ENCODE peak calls at places on chromosomes 13 and 19, in six cellular contexts. One of them, this sample, is unnamed.

GRCh38 chr19:39631178-39631577 is 24.5 kb upstream of the LGALS16 start:
- DNase-seq in AG09309: no peak
- DNase-seq in Peyer's patch: no peak
- DNase-seq in foreskin keratinocyte: peak
- DNase-seq in IMR-90: no peak
- DNase-seq in right lobe of liver: no peak
- DNase-seq in this sample: no peak

GRCh38 chr19:35596366-35596999 is 10.5 kb downstream of the PMIS2 start:
- DNase-seq in AG09309: no peak
- DNase-seq in Peyer's patch: no peak
- DNase-seq in foreskin keratinocyte: no peak
- DNase-seq in IMR-90: no peak
- DNase-seq in right lobe of liver: no peak
- DNase-seq in this sample: no peak

GRCh38 chr19:3106509-3107141 is 12.5 kb downstream of the GNA11 start:
- DNase-seq in AG09309: no peak
- DNase-seq in Peyer's patch: no peak
- DNase-seq in foreskin keratinocyte: no peak
- DNase-seq in IMR-90: no peak
- DNase-seq in right lobe of liver: no peak
- DNase-seq in this sample: no peak

GRCh38 chr19:53906211-53907192 is 2.6 kb upstream of the CACNG7 start:
- DNase-seq in AG09309: no peak
- DNase-seq in Peyer's patch: peak
- DNase-seq in foreskin keratinocyte: no peak
- DNase-seq in IMR-90: no peak
- DNase-seq in right lobe of liver: peak
- DNase-seq in this sample: peak

GRCh38 chr13:94249512-94249911 is 230.0 kb downstream of the DCT start:
- DNase-seq in AG09309: peak
- DNase-seq in Peyer's patch: no peak
- DNase-seq in foreskin keratinocyte: peak
- DNase-seq in IMR-90: peak
- DNase-seq in right lobe of liver: no peak
- DNase-seq in this sample: no peak

GRCh38 chr13:33441015-33441414 is 155.5 kb upstream of the STARD13 start:
- DNase-seq in AG09309: no peak
- DNase-seq in Peyer's patch: no peak
- DNase-seq in foreskin keratinocyte: peak
- DNase-seq in IMR-90: peak
- DNase-seq in right lobe of liver: no peak
- DNase-seq in this sample: no peak

GRCh38 chr19:12872941-12873890 is 8.0 kb downstream of the DNASE2 start:
- DNase-seq in AG09309: no peak
- DNase-seq in Peyer's patch: peak
- DNase-seq in foreskin keratinocyte: peak
- DNase-seq in IMR-90: peak
- DNase-seq in right lobe of liver: peak
- DNase-seq in this sample: peak

GRCh38 chr19:45027371-45027770 is 11.5 kb upstream of the CLASRP start:
- DNase-seq in AG09309: no peak
- DNase-seq in Peyer's patch: no peak
- DNase-seq in foreskin keratinocyte: no peak
- DNase-seq in IMR-90: no peak
- DNase-seq in right lobe of liver: no peak
- DNase-seq in this sample: no peak

GRCh38 chr19:51882518-51882917 is 5.2 kb downstream of the ZNF577 start:
- DNase-seq in AG09309: no peak
- DNase-seq in Peyer's patch: no peak
- DNase-seq in foreskin keratinocyte: no peak
- DNase-seq in IMR-90: no peak
- DNase-seq in right lobe of liver: no peak
- DNase-seq in this sample: no peak

GRCh38 chr13:60078226-60078625 is 85.5 kb downstream of the DIAPH3 start:
- DNase-seq in AG09309: no peak
- DNase-seq in Peyer's patch: no peak
- DNase-seq in foreskin keratinocyte: peak
- DNase-seq in IMR-90: no peak
- DNase-seq in right lobe of liver: no peak
- DNase-seq in this sample: no peak

GRCh38 chr13:95155093-95155492 is 146.2 kb downstream of the ABCC4 start:
- DNase-seq in AG09309: no peak
- DNase-seq in Peyer's patch: no peak
- DNase-seq in foreskin keratinocyte: peak
- DNase-seq in IMR-90: no peak
- DNase-seq in right lobe of liver: no peak
- DNase-seq in this sample: no peak

GRCh38 chr13:98622926-98623325 is 46.0 kb upstream of the STK24 start:
- DNase-seq in AG09309: no peak
- DNase-seq in Peyer's patch: no peak
- DNase-seq in foreskin keratinocyte: no peak
- DNase-seq in IMR-90: no peak
- DNase-seq in right lobe of liver: no peak
- DNase-seq in this sample: no peak

GRCh38 chr13:99968521-99969367 is 2.8 kb downstream of the ZIC5 start:
- DNase-seq in AG09309: no peak
- DNase-seq in Peyer's patch: peak
- DNase-seq in foreskin keratinocyte: no peak
- DNase-seq in IMR-90: no peak
- DNase-seq in right lobe of liver: no peak
- DNase-seq in this sample: no peak

GRCh38 chr19:37079238-37079637 is 1.0 kb downstream of the ZNF420 start:
- DNase-seq in AG09309: no peak
- DNase-seq in Peyer's patch: no peak
- DNase-seq in foreskin keratinocyte: peak
- DNase-seq in IMR-90: no peak
- DNase-seq in right lobe of liver: no peak
- DNase-seq in this sample: no peak

GRCh38 chr19:3129112-3129511 is 6.7 kb upstream of the GNA15 start:
- DNase-seq in AG09309: peak
- DNase-seq in Peyer's patch: no peak
- DNase-seq in foreskin keratinocyte: peak
- DNase-seq in IMR-90: peak
- DNase-seq in right lobe of liver: no peak
- DNase-seq in this sample: no peak

GRCh38 chr13:31588923-31589322 is 150.4 kb upstream of the RXFP2 start:
- DNase-seq in AG09309: no peak
- DNase-seq in Peyer's patch: no peak
- DNase-seq in foreskin keratinocyte: no peak
- DNase-seq in IMR-90: no peak
- DNase-seq in right lobe of liver: no peak
- DNase-seq in this sample: no peak

GRCh38 chr19:40286674-40287421 is 1.7 kb upstream of the AKT2 start:
- DNase-seq in AG09309: no peak
- DNase-seq in Peyer's patch: no peak
- DNase-seq in foreskin keratinocyte: no peak
- DNase-seq in IMR-90: no peak
- DNase-seq in right lobe of liver: no peak
- DNase-seq in this sample: no peak

GRCh38 chr13:30685320-30685859 is 50.0 kb upstream of the ALOX5AP start:
- DNase-seq in AG09309: no peak
- DNase-seq in Peyer's patch: no peak
- DNase-seq in foreskin keratinocyte: no peak
- DNase-seq in IMR-90: no peak
- DNase-seq in right lobe of liver: no peak
- DNase-seq in this sample: no peak

GRCh38 chr13:101522607-101523006 is 70.1 kb downstream of the ITGBL1 start:
- DNase-seq in AG09309: no peak
- DNase-seq in Peyer's patch: no peak
- DNase-seq in foreskin keratinocyte: no peak
- DNase-seq in IMR-90: no peak
- DNase-seq in right lobe of liver: no peak
- DNase-seq in this sample: no peak

GRCh38 chr13:32987462-32987861 is 28.8 kb upstream of the KL start:
- DNase-seq in AG09309: no peak
- DNase-seq in Peyer's patch: no peak
- DNase-seq in foreskin keratinocyte: no peak
- DNase-seq in IMR-90: no peak
- DNase-seq in right lobe of liver: no peak
- DNase-seq in this sample: no peak

GRCh38 chr19:30634431-30634830 is 262.2 kb downstream of the ZNF536 start:
- DNase-seq in AG09309: no peak
- DNase-seq in Peyer's patch: no peak
- DNase-seq in foreskin keratinocyte: no peak
- DNase-seq in IMR-90: no peak
- DNase-seq in right lobe of liver: no peak
- DNase-seq in this sample: no peak

GRCh38 chr13:25932353-25932752 is 119.5 kb downstream of the SHISA2 start:
- DNase-seq in AG09309: no peak
- DNase-seq in Peyer's patch: no peak
- DNase-seq in foreskin keratinocyte: no peak
- DNase-seq in IMR-90: no peak
- DNase-seq in right lobe of liver: no peak
- DNase-seq in this sample: no peak

GRCh38 chr13:23679214-23679613 is 109.0 kb downstream of the TNFRSF19 start:
- DNase-seq in AG09309: no peak
- DNase-seq in Peyer's patch: no peak
- DNase-seq in foreskin keratinocyte: peak
- DNase-seq in IMR-90: peak
- DNase-seq in right lobe of liver: no peak
- DNase-seq in this sample: no peak

GRCh38 chr19:4051175-4052101 is 15.3 kb downstream of the ZBTB7A start:
- DNase-seq in AG09309: no peak
- DNase-seq in Peyer's patch: peak
- DNase-seq in foreskin keratinocyte: peak
- DNase-seq in IMR-90: peak
- DNase-seq in right lobe of liver: peak
- DNase-seq in this sample: no peak

GRCh38 chr13:32790731-32791130 is 204.5 kb downstream of the PDS5B start:
- DNase-seq in AG09309: no peak
- DNase-seq in Peyer's patch: no peak
- DNase-seq in foreskin keratinocyte: no peak
- DNase-seq in IMR-90: no peak
- DNase-seq in right lobe of liver: no peak
- DNase-seq in this sample: no peak

GRCh38 chr19:2283835-2284507 is 2.0 kb upstream of the PEAK3 start:
- DNase-seq in AG09309: no peak
- DNase-seq in Peyer's patch: no peak
- DNase-seq in foreskin keratinocyte: no peak
- DNase-seq in IMR-90: no peak
- DNase-seq in right lobe of liver: no peak
- DNase-seq in this sample: no peak

GRCh38 chr19:36258028-36258875 is 43.3 kb downstream of the ZNF146 start:
- DNase-seq in AG09309: no peak
- DNase-seq in Peyer's patch: no peak
- DNase-seq in foreskin keratinocyte: no peak
- DNase-seq in IMR-90: no peak
- DNase-seq in right lobe of liver: no peak
- DNase-seq in this sample: no peak

GRCh38 chr19:48445606-48446481 is at the start of gene GRWD1:
- DNase-seq in AG09309: peak
- DNase-seq in Peyer's patch: peak
- DNase-seq in foreskin keratinocyte: peak
- DNase-seq in IMR-90: peak
- DNase-seq in right lobe of liver: peak
- DNase-seq in this sample: peak
- TF ChIP-seq CTCF in AG09309: no peak
- TF ChIP-seq CTCF in Peyer's patch: no peak
- TF ChIP-seq CTCF in foreskin keratinocyte: peak
- TF ChIP-seq CTCF in IMR-90: peak
- TF ChIP-seq CTCF in right lobe of liver: no peak
- TF ChIP-seq CTCF in this sample: no peak

GRCh38 chr19:50206191-50206590 is 2.8 kb downstream of the MYH14 start:
- DNase-seq in AG09309: no peak
- DNase-seq in Peyer's patch: peak
- DNase-seq in foreskin keratinocyte: no peak
- DNase-seq in IMR-90: no peak
- DNase-seq in right lobe of liver: no peak
- DNase-seq in this sample: no peak

GRCh38 chr19:50207730-50208129 is 4.3 kb downstream of the MYH14 start:
- DNase-seq in AG09309: no peak
- DNase-seq in Peyer's patch: no peak
- DNase-seq in foreskin keratinocyte: no peak
- DNase-seq in IMR-90: no peak
- DNase-seq in right lobe of liver: no peak
- DNase-seq in this sample: no peak

GRCh38 chr19:50204081-50204428 is 633 bp downstream of the MYH14 start:
- DNase-seq in AG09309: no peak
- DNase-seq in Peyer's patch: no peak
- DNase-seq in foreskin keratinocyte: no peak
- DNase-seq in IMR-90: no peak
- DNase-seq in right lobe of liver: no peak
- DNase-seq in this sample: no peak

GRCh38 chr19:50204811-50205675 is 1.6 kb downstream of the MYH14 start:
- DNase-seq in AG09309: no peak
- DNase-seq in Peyer's patch: peak
- DNase-seq in foreskin keratinocyte: no peak
- DNase-seq in IMR-90: no peak
- DNase-seq in right lobe of liver: peak
- DNase-seq in this sample: no peak

GRCh38 chr19:50205681-50206138 is 2.3 kb downstream of the MYH14 start:
- DNase-seq in AG09309: no peak
- DNase-seq in Peyer's patch: peak
- DNase-seq in foreskin keratinocyte: no peak
- DNase-seq in IMR-90: no peak
- DNase-seq in right lobe of liver: peak
- DNase-seq in this sample: no peak
- TF ChIP-seq CTCF in AG09309: no peak
- TF ChIP-seq CTCF in Peyer's patch: peak
- TF ChIP-seq CTCF in foreskin keratinocyte: no peak
- TF ChIP-seq CTCF in IMR-90: no peak
- TF ChIP-seq CTCF in right lobe of liver: no peak
- TF ChIP-seq CTCF in this sample: no peak

DNA sequence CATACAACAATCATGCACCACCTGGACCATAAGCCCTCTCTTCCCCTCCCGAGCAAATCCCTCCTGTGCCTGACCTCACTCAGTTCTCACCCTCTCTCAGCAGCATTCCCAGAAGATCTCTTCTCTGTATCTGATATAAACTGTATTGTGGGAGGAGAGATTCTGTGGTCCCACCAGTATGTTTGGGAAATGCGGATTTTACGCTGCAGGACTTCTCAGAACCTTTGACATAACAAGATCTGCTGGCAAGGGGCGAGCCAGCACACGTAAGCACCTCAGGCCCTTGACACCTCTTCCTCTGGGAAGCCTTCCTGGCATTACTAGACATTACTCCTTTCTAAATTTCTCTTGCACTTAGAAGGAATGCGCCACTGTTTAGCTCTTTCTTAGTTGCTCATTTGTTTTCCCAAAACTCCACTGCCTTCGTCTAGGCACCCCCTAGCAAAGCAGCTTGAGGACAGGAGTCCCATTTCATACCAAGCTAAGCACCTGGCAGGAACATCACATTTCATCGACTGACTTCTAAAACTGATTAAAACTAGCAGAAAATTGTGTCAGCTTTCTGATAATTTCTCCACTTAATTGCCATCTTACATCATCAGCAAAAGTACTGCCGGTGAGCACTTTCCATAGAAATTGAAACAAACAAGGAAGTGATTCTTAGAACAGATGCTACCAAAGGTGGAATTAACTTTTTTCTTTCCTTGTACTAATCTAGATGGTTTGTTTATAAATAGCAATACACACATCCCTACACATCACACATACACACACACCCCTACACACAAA is 63.2 kb downstream of the CCDC70 start:
- DNase-seq in AG09309: no peak
- DNase-seq in Peyer's patch: no peak
- DNase-seq in foreskin keratinocyte: no peak
- DNase-seq in IMR-90: no peak
- DNase-seq in right lobe of liver: no peak
- DNase-seq in this sample: no peak
- TF ChIP-seq CTCF in AG09309: no peak
- TF ChIP-seq CTCF in Peyer's patch: no peak
- TF ChIP-seq CTCF in foreskin keratinocyte: no peak
- TF ChIP-seq CTCF in IMR-90: no peak
- TF ChIP-seq CTCF in right lobe of liver: no peak
- TF ChIP-seq CTCF in this sample: no peak

GRCh38 chr13:37640499-37640898 is 41.9 kb upstream of the POSTN start:
- DNase-seq in AG09309: peak
- DNase-seq in Peyer's patch: no peak
- DNase-seq in foreskin keratinocyte: peak
- DNase-seq in IMR-90: peak
- DNase-seq in right lobe of liver: peak
- DNase-seq in this sample: no peak
- TF ChIP-seq CTCF in AG09309: peak
- TF ChIP-seq CTCF in Peyer's patch: peak
- TF ChIP-seq CTCF in foreskin keratinocyte: peak
- TF ChIP-seq CTCF in IMR-90: peak
- TF ChIP-seq CTCF in right lobe of liver: peak
- TF ChIP-seq CTCF in this sample: no peak

This sample was measured in natural killer cell.